ENCODE peak calls at places on chromosome 21, in six cellular contexts. W, K, H, C, V and Y are unnamed samples.

GRCh38 chr21:33395866-33396265 is 7.3 kb upstream of the IFNGR2 start:
- DNase-seq in W (no peak), K (no peak), H (no peak), C (no peak), V (no peak), Y (no peak)

GRCh38 chr21:31983120-31983519 is 110.3 kb downstream of the HUNK start:
- DNase-seq in W (no peak), K (no peak), H (no peak), C (no peak), V (peak; percentile 58), Y (no peak)

GRCh38 chr21:39559511-39559910 is 53.2 kb upstream of the B3GALT5 start:
- DNase-seq in W (no peak), K (no peak), H (no peak), C (no peak), V (no peak), Y (no peak)

GRCh38 chr21:29114765-29115164 is 15.7 kb upstream of the MAP3K7CL start:
- DNase-seq in W (no peak), K (no peak), H (no peak), C (peak; percentile 27), V (no peak), Y (peak; percentile 73)

GRCh38 chr21:33478858-33479678 is 706 bp downstream of the TMEM50B start:
- DNase-seq in W (peak; percentile 55), K (peak; percentile 70), H (no peak), C (no peak), V (peak; percentile 69), Y (peak; percentile 29)

GRCh38 chr21:41477641-41478318 is 30.2 kb downstream of the TMPRSS2 start:
- DNase-seq in W (no peak), K (no peak), H (no peak), C (peak; percentile 62), V (no peak), Y (peak; percentile 6)

GRCh38 chr21:15001773-15002647 is 62.8 kb downstream of the NRIP1 start:
- DNase-seq in W (no peak), K (no peak), H (no peak), C (no peak), V (no peak), Y (no peak)

GRCh38 chr21:33025106-33025470 is 647 bp upstream of the OLIG2 start:
- DNase-seq in W (no peak), K (no peak), H (no peak), C (no peak), V (no peak), Y (no peak)

GRCh38 chr21:16695074-16695473 is 817.8 kb upstream of the CXADR start:
- DNase-seq in W (no peak), K (no peak), H (no peak), C (no peak), V (no peak), Y (no peak)

GRCh38 chr21:44687671-44688070 is 5.7 kb upstream of the KRTAP12-1 start:
- DNase-seq in W (no peak), K (no peak), H (no peak), C (no peak), V (no peak), Y (no peak)

GRCh38 chr21:36881223-36881622 is 85.2 kb downstream of the HLCS start:
- DNase-seq in W (no peak), K (no peak), H (no peak), C (no peak), V (no peak), Y (no peak)
- TF ChIP-seq CTCF in W (no peak), K (no peak), H (no peak), C (no peak), V (no peak), Y (no peak)

DNA sequence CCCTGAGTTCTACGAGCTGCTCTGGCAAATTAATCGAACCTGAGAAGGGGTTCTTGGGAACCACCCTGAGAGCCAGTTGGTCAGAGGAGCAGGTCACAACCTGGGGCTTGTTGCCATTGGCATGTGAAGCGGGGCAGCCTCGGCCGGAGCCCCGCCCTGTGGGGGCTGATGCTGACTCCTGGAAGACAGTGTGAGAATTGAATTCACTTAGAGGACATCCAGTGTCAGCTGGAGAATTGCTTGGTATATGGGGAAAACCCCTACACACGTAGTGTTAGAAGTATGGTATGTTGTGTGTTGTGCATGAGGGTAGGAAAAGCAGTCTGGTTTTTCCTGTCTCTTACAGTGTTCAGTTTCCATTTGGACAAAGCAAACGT is 11.6 kb downstream of the SLC37A1 start:
- DNase-seq in W (no peak), K (no peak), H (peak; percentile 69), C (no peak), V (no peak), Y (no peak)
- H3K4me3 ChIP-seq in W (no peak overlapping the region), K (peak overlapping the region; percentile 47), H (peak overlapping the region; percentile 8), C (peak overlapping the region; percentile 30), V (peak overlapping the region; percentile 27), Y (no peak overlapping the region)

GRCh38 chr21:35046880-35047229 is 2.2 kb downstream of the RUNX1 start:
- DNase-seq in W (no peak), K (peak; percentile 55), H (no peak), C (no peak), V (no peak), Y (no peak)

GRCh38 chr21:35051287-35051818 is 2.3 kb upstream of the RUNX1 start:
- DNase-seq in W (peak; percentile 73), K (peak; percentile 94), H (peak; percentile 90), C (peak; percentile 58), V (peak; percentile 95), Y (peak; percentile 50)

GRCh38 chr21:35050348-35051286 is 1.5 kb upstream of the RUNX1 start:
- DNase-seq in W (no peak), K (no peak), H (peak; percentile 77), C (no peak), V (no peak), Y (peak; percentile 31)

GRCh38 chr21:35048183-35048601 is 910 bp downstream of the RUNX1 start:
- DNase-seq in W (no peak), K (peak; percentile 90), H (no peak), C (no peak), V (peak; percentile 67), Y (peak; percentile 11)

GRCh38 chr21:35048706-35049617 is at the start of gene RUNX1:
- DNase-seq in W (no peak), K (peak; percentile 59), H (no peak), C (no peak), V (peak; percentile 77), Y (peak; percentile 43)
- TF ChIP-seq CTCF in W (no peak), K (no peak), H (no peak), C (no peak), V (no peak), Y (no peak)

DNA sequence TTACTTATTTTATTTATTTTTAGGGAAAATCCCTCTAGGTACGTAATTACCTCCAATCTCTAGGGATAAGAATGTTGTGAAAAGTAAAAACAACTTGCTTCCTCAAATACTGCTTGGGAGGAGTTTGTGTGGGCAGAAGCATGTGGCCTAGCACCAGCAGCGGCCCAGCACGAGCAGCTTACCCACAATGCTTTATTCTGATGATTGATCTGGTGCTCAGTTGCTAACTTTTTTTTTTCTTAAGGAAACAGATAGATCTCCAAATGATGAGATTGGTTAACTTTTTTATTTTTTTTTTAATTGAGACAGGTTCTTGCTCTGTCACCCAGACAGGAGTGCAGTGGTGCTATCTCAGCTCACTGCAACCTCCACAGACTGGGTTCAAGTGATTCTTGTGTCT is 4.2 kb downstream of the CLIC6 start:
- DNase-seq in W (no peak), K (no peak), H (no peak), C (no peak), V (no peak), Y (no peak)
- H3K4me3 ChIP-seq in W (no peak overlapping the region), K (no peak overlapping the region), H (no peak overlapping the region), C (no peak overlapping the region), V (no peak overlapping the region), Y (no peak overlapping the region)

GRCh38 chr21:46552274-46552673 is 52.6 kb downstream of the S100B start:
- DNase-seq in W (no peak), K (no peak), H (peak; percentile 43), C (no peak), V (no peak), Y (no peak)
- TF ChIP-seq CTCF in W (no peak), K (no peak), H (no peak), C (no peak), V (no peak), Y (no peak)

GRCh38 chr21:45959182-45959581 is 22.4 kb upstream of the COL6A1 start:
- DNase-seq in W (no peak), K (no peak), H (peak; percentile 26), C (no peak), V (no peak), Y (no peak)
- H3K4me3 ChIP-seq in W (no peak overlapping the region), K (no peak overlapping the region), H (no peak overlapping the region), C (no peak overlapping the region), V (no peak overlapping the region), Y (no peak overlapping the region)

DNA sequence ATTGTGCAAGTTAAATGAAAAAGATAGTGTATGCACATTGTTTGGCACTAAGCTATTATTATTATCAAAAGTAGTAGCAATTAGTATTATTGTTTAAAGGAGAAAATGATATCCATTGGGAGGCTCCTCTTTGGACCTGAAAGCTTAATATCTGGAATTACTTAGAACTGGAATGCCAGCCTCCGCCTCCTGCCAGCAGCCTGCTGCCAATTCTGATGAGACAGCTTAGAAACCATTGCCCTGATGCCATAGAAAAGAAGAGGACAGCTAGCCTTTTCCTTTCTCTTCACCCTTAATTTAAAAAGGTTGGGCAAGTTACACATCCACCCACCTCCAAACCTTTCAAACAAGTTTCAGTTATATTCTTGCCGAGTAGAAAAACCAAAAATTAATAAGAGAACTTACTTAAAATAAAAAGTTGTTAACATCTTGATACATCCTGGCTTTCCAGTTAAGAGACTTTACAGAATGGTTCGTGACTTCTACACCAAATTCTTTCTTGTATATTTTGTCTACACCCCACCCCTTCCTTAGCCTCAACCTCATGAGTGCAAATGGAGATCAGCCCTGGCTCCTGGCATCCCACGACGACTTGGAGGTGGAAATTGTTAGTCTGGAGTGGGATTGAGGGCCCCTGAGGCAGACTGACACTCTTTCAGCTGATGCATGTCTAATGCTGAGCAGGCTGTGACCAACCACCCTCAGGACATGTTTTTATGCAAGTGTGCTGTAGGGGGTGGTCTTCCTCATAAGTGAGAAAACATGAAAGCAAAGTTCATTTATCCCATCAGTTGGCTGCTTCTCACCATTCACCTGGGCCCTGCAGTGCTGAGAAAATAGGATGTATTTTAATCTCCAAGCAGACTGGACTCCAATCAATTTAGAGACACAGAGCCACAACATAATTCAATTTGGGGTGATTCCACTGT is 120.6 kb downstream of the KCNJ15 start:
- DNase-seq in W (no peak), K (no peak), H (no peak), C (no peak), V (no peak), Y (no peak)
- TF ChIP-seq CTCF in W (no peak), K (no peak), H (no peak), C (no peak), V (no peak), Y (no peak)

GRCh38 chr21:20802201-20802600 is 196.0 kb upstream of the NCAM2 start:
- DNase-seq in W (no peak), K (no peak), H (no peak), C (no peak), V (no peak), Y (no peak)

GRCh38 chr21:20802631-20803260 is 195.5 kb upstream of the NCAM2 start:
- DNase-seq in W (no peak), K (no peak), H (no peak), C (no peak), V (no peak), Y (no peak)
- H3K4me3 ChIP-seq in W (no peak overlapping the region), K (no peak overlapping the region), H (no peak overlapping the region), C (no peak overlapping the region), V (no peak overlapping the region), Y (no peak overlapping the region)